ENCODE peak calls at places on chromosomes 12 and 14, in six cellular contexts. One of them, this sample, is unnamed.

GRCh38 chr14:23379331-23380196 is 2.7 kb downstream of the CMTM5 start:
- DNase-seq in activated T-helper 1 cell treated with Interleukin-2 at 50 U/mL for 16 hours: peak; percentile 47
- DNase-seq in NCI-H345: peak; percentile 59
- DNase-seq in stimulated activated CD4-positive, alpha-beta T cell treated with anti-CD3 and anti-CD28 coated beads, Interleukin-2, amount 100 ng/mL, for 48 hours: peak; percentile 62
- DNase-seq in kidney: peak; percentile 83
- DNase-seq in NCI-H774: peak; percentile 42
- DNase-seq in this sample: peak; percentile 43

GRCh38 chr12:132248439-132249157 is 80.8 kb downstream of the GALNT9 start:
- DNase-seq in stimulated activated CD4-positive, alpha-beta T cell treated with anti-CD3 and anti-CD28 coated beads, Interleukin-2, amount 100 ng/mL, for 48 hours: no peak
- DNase-seq in NCI-H774: no peak
- DNase-seq in kidney: peak; percentile 56
- DNase-seq in activated T-helper 1 cell treated with Interleukin-2 at 50 U/mL for 16 hours: no peak
- DNase-seq in NCI-H345: no peak
- DNase-seq in this sample: no peak

GRCh38 chr14:100432652-100433427 is 109.7 kb downstream of the SLC25A47 start:
- DNase-seq in kidney: no peak
- DNase-seq in activated T-helper 1 cell treated with Interleukin-2 at 50 U/mL for 16 hours: no peak
- DNase-seq in stimulated activated CD4-positive, alpha-beta T cell treated with anti-CD3 and anti-CD28 coated beads, Interleukin-2, amount 100 ng/mL, for 48 hours: no peak
- DNase-seq in NCI-H774: no peak
- DNase-seq in NCI-H345: no peak
- DNase-seq in this sample: no peak

GRCh38 chr14:104110491-104111209 is 25.1 kb downstream of the ASPG start:
- DNase-seq in activated T-helper 1 cell treated with Interleukin-2 at 50 U/mL for 16 hours: no peak
- DNase-seq in NCI-H774: no peak
- DNase-seq in NCI-H345: no peak
- DNase-seq in kidney: peak; percentile 53
- DNase-seq in stimulated activated CD4-positive, alpha-beta T cell treated with anti-CD3 and anti-CD28 coated beads, Interleukin-2, amount 100 ng/mL, for 48 hours: no peak
- DNase-seq in this sample: no peak

GRCh38 chr12:117073611-117074010 is 25.6 kb downstream of the TESC start:
- DNase-seq in NCI-H774: no peak
- DNase-seq in activated T-helper 1 cell treated with Interleukin-2 at 50 U/mL for 16 hours: no peak
- DNase-seq in kidney: no peak
- DNase-seq in NCI-H345: no peak
- DNase-seq in stimulated activated CD4-positive, alpha-beta T cell treated with anti-CD3 and anti-CD28 coated beads, Interleukin-2, amount 100 ng/mL, for 48 hours: no peak
- DNase-seq in this sample: no peak

GRCh38 chr12:12992418-12993175 is 7.5 kb downstream of the HEBP1 start:
- DNase-seq in stimulated activated CD4-positive, alpha-beta T cell treated with anti-CD3 and anti-CD28 coated beads, Interleukin-2, amount 100 ng/mL, for 48 hours: no peak
- DNase-seq in activated T-helper 1 cell treated with Interleukin-2 at 50 U/mL for 16 hours: no peak
- DNase-seq in NCI-H345: no peak
- DNase-seq in kidney: peak; percentile 80
- DNase-seq in NCI-H774: no peak
- DNase-seq in this sample: no peak

GRCh38 chr14:53306267-53306721 is 153.2 kb upstream of the DDHD1 start:
- DNase-seq in NCI-H345: peak; percentile 51
- DNase-seq in kidney: no peak
- DNase-seq in stimulated activated CD4-positive, alpha-beta T cell treated with anti-CD3 and anti-CD28 coated beads, Interleukin-2, amount 100 ng/mL, for 48 hours: peak; percentile 33
- DNase-seq in activated T-helper 1 cell treated with Interleukin-2 at 50 U/mL for 16 hours: no peak
- DNase-seq in NCI-H774: no peak
- DNase-seq in this sample: peak; percentile 25

GRCh38 chr12:113071427-113072112 is 15.0 kb downstream of the DTX1 start:
- DNase-seq in NCI-H345: peak; percentile 92
- DNase-seq in NCI-H774: peak; percentile 76
- DNase-seq in kidney: peak; percentile 40
- DNase-seq in activated T-helper 1 cell treated with Interleukin-2 at 50 U/mL for 16 hours: no peak
- DNase-seq in stimulated activated CD4-positive, alpha-beta T cell treated with anti-CD3 and anti-CD28 coated beads, Interleukin-2, amount 100 ng/mL, for 48 hours: no peak
- DNase-seq in this sample: peak; percentile 97

GRCh38 chr12:19125325-19125724 is 4.2 kb upstream of the PLEKHA5 start:
- DNase-seq in NCI-H345: no peak
- DNase-seq in stimulated activated CD4-positive, alpha-beta T cell treated with anti-CD3 and anti-CD28 coated beads, Interleukin-2, amount 100 ng/mL, for 48 hours: no peak
- DNase-seq in kidney: no peak
- DNase-seq in activated T-helper 1 cell treated with Interleukin-2 at 50 U/mL for 16 hours: no peak
- DNase-seq in NCI-H774: no peak
- DNase-seq in this sample: no peak

GRCh38 chr14:57461777-57462320 is 31.8 kb downstream of the CCDC198 start:
- DNase-seq in NCI-H774: no peak
- DNase-seq in kidney: no peak
- DNase-seq in activated T-helper 1 cell treated with Interleukin-2 at 50 U/mL for 16 hours: no peak
- DNase-seq in stimulated activated CD4-positive, alpha-beta T cell treated with anti-CD3 and anti-CD28 coated beads, Interleukin-2, amount 100 ng/mL, for 48 hours: no peak
- DNase-seq in NCI-H345: no peak
- DNase-seq in this sample: no peak

GRCh38 chr12:8860165-8860961 is 37.9 kb downstream of the A2ML1 start:
- DNase-seq in kidney: no peak
- DNase-seq in NCI-H345: no peak
- DNase-seq in NCI-H774: no peak
- DNase-seq in activated T-helper 1 cell treated with Interleukin-2 at 50 U/mL for 16 hours: no peak
- DNase-seq in stimulated activated CD4-positive, alpha-beta T cell treated with anti-CD3 and anti-CD28 coated beads, Interleukin-2, amount 100 ng/mL, for 48 hours: peak; percentile 11
- DNase-seq in this sample: peak; percentile 49